ENCODE peak calls at places on chromosome 4, in five cellular contexts. B is GM12865, F is NCI-H460, E is T-helper 1 cell, S is iPS DF 19.7. D is an unnamed sample.

GRCh38 chr4:182808673-182809416 is 108.3 kb downstream of the DCTD start:
- DNase-seq in S (no peak), B (peak), E (peak), F (no peak), D (peak)

GRCh38 chr4:123821861-123822260 is 425.3 kb downstream of the SPRY1 start:
- DNase-seq in B (no peak), E (no peak), F (no peak), S (no peak), D (no peak)

GRCh38 chr4:38681283-38682066 is 17.5 kb downstream of the KLF3 start:
- DNase-seq in B (no peak), F (no peak), S (no peak), E (no peak), D (no peak)

GRCh38 chr4:42625366-42625765 is 31.5 kb downstream of the ATP8A1 start:
- DNase-seq in B (no peak), E (no peak), F (no peak), S (no peak), D (no peak)

GRCh38 chr4:3867403-3868100 is 101.4 kb downstream of the ADRA2C start:
- DNase-seq in S (no peak), E (no peak), F (no peak), B (no peak), D (no peak)

GRCh38 chr4:190019023-190019858 is 7.8 kb downstream of the FRG2 start:
- DNase-seq in F (no peak), B (no peak), E (no peak), S (no peak), D (no peak)

GRCh38 chr4:63786181-63786580 is 623.1 kb downstream of the TECRL start:
- DNase-seq in F (no peak), E (no peak), S (no peak), B (no peak), D (no peak)

GRCh38 chr4:95510145-95510544 is 38.6 kb downstream of the UNC5C start:
- DNase-seq in F (peak), B (peak), S (no peak), E (no peak), D (peak)

GRCh38 chr4:43251760-43252317 is 359.3 kb downstream of the GRXCR1 start:
- DNase-seq in B (peak), F (no peak), S (no peak), E (no peak), D (no peak)

GRCh38 chr4:151730003-151730559 is 30.7 kb downstream of the GATB start:
- DNase-seq in B (no peak), F (peak), E (no peak), S (peak), D (no peak)

GRCh38 chr4:144646523-144647094 is 653 bp downstream of the HHIP start:
- DNase-seq in B (no peak), S (no peak), E (no peak), F (no peak), D (no peak)

GRCh38 chr4:80263541-80264351 is 2.7 kb upstream of the FGF5 start:
- DNase-seq in B (no peak), F (no peak), S (no peak), E (no peak), D (no peak)

GRCh38 chr4:85298037-85298436 is 176.9 kb upstream of the ARHGAP24 start:
- DNase-seq in S (no peak), B (no peak), F (no peak), E (no peak), D (peak)

GRCh38 chr4:147799986-147800555 is 68.2 kb downstream of the ARHGAP10 start:
- DNase-seq in E (peak), B (peak), F (no peak), S (no peak), D (no peak)

GRCh38 chr4:29551813-29552212 is 1168.4 kb upstream of the PCDH7 start:
- DNase-seq in B (no peak), S (no peak), E (no peak), F (no peak), D (no peak)

GRCh38 chr4:118774989-118775388 is 60.9 kb downstream of the SEC24D start:
- DNase-seq in B (no peak), F (no peak), E (no peak), S (no peak), D (no peak)

GRCh38 chr4:3668825-3669552 is 97.2 kb upstream of the ADRA2C start:
- DNase-seq in B (no peak), E (no peak), F (no peak), S (no peak), D (no peak)

GRCh38 chr4:79651516-79651915 is 243.5 kb upstream of the GK2 start:
- DNase-seq in E (no peak), S (peak), F (no peak), B (no peak), D (no peak)

GRCh38 chr4:139453041-139453370 is 915 bp upstream of the RAB33B start:
- DNase-seq in B (peak), E (peak), F (peak), S (peak), D (peak)